ENCODE peak calls at places on chromosomes 13 and 19, in seven cellular contexts. G, M, Y, J, B, U and S are unnamed samples.
A peak's percentile ranks its signal among the peaks of the same experiment; 100 is the strongest.

GRCh38 chr13:49811527-49811908 is 19.0 kb upstream of the KPNA3 start:
- DNase-seq in G (no peak), M (no peak), Y (no peak), J (no peak), B (no peak), U (no peak), S (no peak)

GRCh38 chr13:79648191-79648590 is 167.2 kb downstream of the NDFIP2 start:
- DNase-seq in G (no peak), M (no peak), Y (no peak), J (no peak), B (no peak), U (no peak), S (no peak)

GRCh38 chr19:39237200-39238184 is 7.3 kb downstream of the IFNL3 start:
- DNase-seq in G (peak; percentile 61), M (no peak), Y (no peak), J (no peak), B (no peak), U (peak; percentile 49), S (no peak)

GRCh38 chr19:5588441-5588840 is 20.7 kb upstream of the TINCR start:
- DNase-seq in G (no peak), M (no peak), Y (no peak), J (no peak), B (no peak), U (no peak), S (no peak)

GRCh38 chr19:661427-662196 is 1.4 kb downstream of the RNF126 start:
- DNase-seq in G (no peak), M (no peak), Y (no peak), J (peak; percentile 71), B (no peak), U (no peak), S (peak; percentile 55)

GRCh38 chr19:484494-484893 is 11.8 kb upstream of the MADCAM1 start:
- DNase-seq in G (no peak), M (no peak), Y (no peak), J (no peak), B (no peak), U (no peak), S (no peak)

GRCh38 chr13:44211286-44211685 is 162.3 kb upstream of the SERP2 start:
- DNase-seq in G (no peak), M (no peak), Y (no peak), J (no peak), B (no peak), U (no peak), S (no peak)

GRCh38 chr13:39784347-39784746 is 128.9 kb downstream of the COG6 start:
- DNase-seq in G (no peak), M (no peak), Y (no peak), J (no peak), B (no peak), U (no peak), S (no peak)

GRCh38 chr13:31036717-31037116 is 104.3 kb downstream of the TEX26 start:
- DNase-seq in G (no peak), M (no peak), Y (no peak), J (no peak), B (no peak), U (no peak), S (no peak)

GRCh38 chr13:47858678-47859050 is 142.4 kb downstream of the SUCLA2 start:
- DNase-seq in G (no peak), M (no peak), Y (no peak), J (no peak), B (no peak), U (no peak), S (no peak)

GRCh38 chr13:31773538-31773937 is 34.2 kb downstream of the RXFP2 start:
- DNase-seq in G (no peak), M (no peak), Y (no peak), J (no peak), B (no peak), U (no peak), S (no peak)

GRCh38 chr13:71922191-71922590 is 55.2 kb upstream of the DACH1 start:
- DNase-seq in G (no peak), M (no peak), Y (no peak), J (no peak), B (no peak), U (no peak), S (peak; percentile 11)

GRCh38 chr13:105345116-105345515 is 1190.3 kb downstream of the EFNB2 start:
- DNase-seq in G (no peak), M (no peak), Y (no peak), J (no peak), B (no peak), U (no peak), S (no peak)
- TF ChIP-seq POLR2A in G (no peak), M (no peak), Y (no peak), J (no peak), B (no peak), U (no peak), S (no peak)

GRCh38 chr19:17303940-17304267 is 679 bp upstream of the ABHD8 start:
- DNase-seq in G (no peak), M (no peak), Y (no peak), J (no peak), B (no peak), U (no peak), S (no peak)

GRCh38 chr19:17305211-17305516 is 508 bp upstream of the MRPL34 start:
- DNase-seq in G (no peak), M (no peak), Y (no peak), J (no peak), B (no peak), U (no peak), S (no peak)

GRCh38 chr19:17306285-17306714 is 628 bp downstream of the MRPL34 start:
- DNase-seq in G (no peak), M (no peak), Y (no peak), J (no peak), B (no peak), U (no peak), S (no peak)

GRCh38 chr19:17304386-17305047 is 1.2 kb upstream of the MRPL34 start:
- DNase-seq in G (no peak), M (no peak), Y (no peak), J (no peak), B (no peak), U (no peak), S (no peak)

GRCh38 chr19:17305517-17306284 is at the start of gene MRPL34:
- DNase-seq in G (peak; percentile 98), M (peak; percentile 95), Y (peak; percentile 97), J (peak; percentile 99), B (peak; percentile 71), U (peak; percentile 93), S (peak; percentile 100)
- TF ChIP-seq POLR2A in G (no peak), M (peak; percentile 91), Y (no peak), J (peak; percentile 53), B (peak; percentile 50), U (peak; percentile 49), S (peak; percentile 82)

GRCh38 chr13:87975035-87975434 is 303.9 kb downstream of the SLITRK5 start:
- DNase-seq in G (no peak), M (no peak), Y (no peak), J (no peak), B (no peak), U (no peak), S (no peak)

GRCh38 chr13:87972568-87972967 is 301.4 kb downstream of the SLITRK5 start:
- DNase-seq in G (no peak), M (no peak), Y (no peak), J (no peak), B (no peak), U (no peak), S (no peak)
- TF ChIP-seq POLR2A in G (no peak), M (no peak), Y (no peak), J (no peak), B (no peak), U (no peak), S (no peak)

GRCh38 chr13:112101360-112101930 is 34.5 kb downstream of the SOX1 start:
- DNase-seq in G (no peak), M (no peak), Y (no peak), J (peak; percentile 46), B (no peak), U (no peak), S (peak; percentile 42)
- TF ChIP-seq POLR2A in G (no peak), M (no peak), Y (no peak), J (no peak), B (no peak), U (no peak), S (no peak)

DNA sequence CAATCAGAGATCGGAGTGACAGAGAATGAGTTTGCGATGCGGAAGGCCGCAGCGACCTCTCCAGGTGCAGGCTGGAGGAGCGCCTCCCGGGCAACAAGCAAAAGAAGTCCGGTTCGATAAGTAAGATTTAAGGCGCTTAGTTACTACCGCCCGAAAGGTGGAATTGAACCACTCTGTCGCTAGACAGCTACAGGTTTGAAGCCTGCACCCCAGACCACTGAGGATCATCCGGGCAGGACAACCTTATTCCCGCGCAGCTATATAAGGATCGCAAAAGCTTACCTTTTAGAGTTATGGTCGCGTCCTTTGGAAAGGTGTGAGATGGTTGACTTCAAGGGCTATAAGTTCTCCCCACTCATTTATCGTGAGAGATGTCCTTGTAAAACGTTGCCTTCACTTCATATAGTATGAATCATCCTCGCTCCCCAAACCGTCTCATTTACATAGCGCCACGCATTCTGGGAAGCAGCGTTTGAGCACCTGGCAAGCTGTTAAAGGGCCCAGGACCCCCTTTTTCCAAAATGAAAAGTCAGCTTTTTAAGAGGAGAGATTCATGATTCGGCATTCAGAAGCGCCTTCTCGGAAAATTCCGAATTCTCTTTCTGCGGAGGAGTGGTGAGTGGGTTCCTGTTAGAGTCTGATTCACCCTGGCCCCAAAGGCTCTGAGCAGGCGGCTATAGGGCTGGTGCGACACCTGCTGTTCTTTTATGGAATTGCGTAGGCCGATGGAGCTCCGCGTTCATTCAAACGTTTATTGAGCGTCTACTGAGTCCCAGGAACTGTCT is 10.8 kb downstream of the FOSB start:
- DNase-seq in G (peak; percentile 86), M (peak; percentile 88), Y (peak; percentile 83), J (peak; percentile 91), B (peak; percentile 89), U (no peak), S (peak; percentile 93)
- TF ChIP-seq POLR2A in G (no peak), M (no peak), Y (no peak), J (peak; percentile 16), B (no peak), U (no peak), S (peak; percentile 56)

DNA sequence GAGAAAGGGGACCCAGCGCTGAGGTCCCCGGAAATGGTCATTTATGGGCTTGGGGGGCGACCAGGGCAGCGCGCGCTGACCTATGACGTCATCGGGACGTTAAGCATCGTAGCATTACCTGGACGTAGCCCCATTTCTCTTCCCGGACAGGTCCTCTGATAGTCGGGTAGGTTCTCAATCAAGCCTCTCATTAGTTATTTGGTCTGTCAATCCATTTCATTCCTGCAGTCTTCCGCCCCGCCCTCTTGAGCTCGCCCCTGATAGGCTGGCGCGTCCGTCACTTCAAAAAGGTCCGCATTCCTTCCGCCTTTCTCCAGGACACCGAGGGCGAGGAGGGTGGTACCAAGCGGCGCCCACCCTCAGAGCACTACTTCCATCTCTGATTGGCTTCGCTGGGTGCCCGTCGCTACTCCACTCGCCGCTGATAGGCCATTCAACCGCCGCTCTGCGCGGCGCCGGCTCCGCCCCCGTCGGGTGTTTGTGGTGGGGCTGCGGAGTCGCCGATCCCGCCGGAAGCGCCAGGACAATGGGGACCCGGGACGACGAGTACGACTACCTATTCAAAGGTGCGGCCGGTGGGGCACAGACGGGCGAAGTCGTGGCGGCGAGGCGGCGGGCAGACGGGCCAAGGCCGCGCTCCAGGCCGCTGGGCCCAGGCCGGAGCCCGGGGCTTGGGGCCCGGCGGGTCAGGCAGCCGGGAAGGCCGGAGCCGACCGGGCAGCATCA is at the start of gene RAB11B:
- DNase-seq in G (peak; percentile 99), M (peak; percentile 100), Y (peak; percentile 99), J (peak; percentile 100), B (peak; percentile 97), U (peak; percentile 96), S (peak; percentile 100)
- TF ChIP-seq POLR2A in G (peak; percentile 59), M (peak; percentile 41), Y (no peak), J (no peak), B (peak; percentile 18), U (peak; percentile 55), S (peak; percentile 66)